ENCODE peak calls at places on chromosomes 13 and 19, in six cellular contexts. C, I, S, X, H and V are unnamed samples.
A peak's percentile ranks its signal among the peaks of the same experiment; 100 is the strongest.

GRCh38 chr19:29714371-29714952 is 599 bp downstream of the C19orf12 start:
- DNase-seq in X (peak; percentile 48), I (no peak), C (no peak), S (no peak), H (no peak), V (peak; percentile 56)

GRCh38 chr19:53999694-54000093 is 8.3 kb downstream of the CACNG6 start:
- DNase-seq in H (no peak), S (no peak), X (no peak), I (no peak), C (no peak), V (no peak)

GRCh38 chr13:35978607-35979316 is 152.4 kb downstream of the DCLK1 start:
- DNase-seq in X (peak; percentile 12), I (peak; percentile 71), C (no peak), H (peak; percentile 46), S (peak; percentile 57), V (peak; percentile 77)

GRCh38 chr19:31543456-31543855 is 194.2 kb upstream of the TSHZ3 start:
- DNase-seq in I (no peak), X (no peak), C (no peak), S (no peak), H (no peak), V (no peak)

GRCh38 chr13:33251131-33251629 is 34.4 kb downstream of the STARD13 start:
- DNase-seq in H (no peak), S (peak; percentile 92), C (no peak), I (peak; percentile 86), X (no peak), V (no peak)

GRCh38 chr13:52096062-52096461 is 32.8 kb downstream of the NEK5 start:
- DNase-seq in H (no peak), S (no peak), I (no peak), C (no peak), X (no peak), V (no peak)

GRCh38 chr13:50451609-50452008 is 391.9 kb downstream of the DLEU7 start:
- DNase-seq in C (no peak), X (no peak), I (no peak), H (no peak), S (no peak), V (no peak)

GRCh38 chr19:4328243-4328990 is 10.2 kb downstream of the STAP2 start:
- DNase-seq in X (no peak), I (peak; percentile 94), S (peak; percentile 30), H (peak; percentile 98), C (peak; percentile 81), V (peak; percentile 98)

GRCh38 chr13:84973661-84974060 is 825.6 kb downstream of the SLITRK6 start:
- DNase-seq in X (no peak), C (no peak), S (no peak), H (peak; percentile 34), I (no peak), V (no peak)